ENCODE peak calls at places on chromosomes 3 and 15, in eight cellular contexts. One of them, this sample, is unnamed.

GRCh38 chr3:37992271-37993066 is 1.9 kb downstream of the VILL start:
- DNase-seq in endothelial cell: no peak
- DNase-seq in AG08395: no peak
- DNase-seq in ecto neural progenitor cell: peak
- DNase-seq in CD14-positive monocyte: peak
- DNase-seq in stimulated activated CD4-positive, alpha-beta T cell treated with anti-CD3 and anti-CD28 coated beads, TNF-alpha, amount 100 ng/mL, for 4 hours: no peak
- DNase-seq in HFF-Myc: no peak
- DNase-seq in effector CD4-positive, alpha-beta T cell: no peak
- DNase-seq in this sample: peak

GRCh38 chr15:90000175-90000923 is 775 bp upstream of the ZNF710 start:
- DNase-seq in endothelial cell: peak
- DNase-seq in AG08395: peak
- DNase-seq in ecto neural progenitor cell: peak
- DNase-seq in CD14-positive monocyte: no peak
- DNase-seq in stimulated activated CD4-positive, alpha-beta T cell treated with anti-CD3 and anti-CD28 coated beads, TNF-alpha, amount 100 ng/mL, for 4 hours: no peak
- DNase-seq in HFF-Myc: no peak
- DNase-seq in effector CD4-positive, alpha-beta T cell: no peak
- DNase-seq in this sample: peak

GRCh38 chr3:45976191-45977091 is 19.2 kb downstream of the FYCO1 start:
- DNase-seq in endothelial cell: no peak
- DNase-seq in AG08395: no peak
- DNase-seq in ecto neural progenitor cell: no peak
- DNase-seq in CD14-positive monocyte: no peak
- DNase-seq in stimulated activated CD4-positive, alpha-beta T cell treated with anti-CD3 and anti-CD28 coated beads, TNF-alpha, amount 100 ng/mL, for 4 hours: no peak
- DNase-seq in HFF-Myc: no peak
- DNase-seq in effector CD4-positive, alpha-beta T cell: peak
- DNase-seq in this sample: no peak

GRCh38 chr15:67943961-67944674 is 104.3 kb upstream of the RNU6-1 start:
- DNase-seq in endothelial cell: no peak
- DNase-seq in AG08395: no peak
- DNase-seq in ecto neural progenitor cell: no peak
- DNase-seq in CD14-positive monocyte: no peak
- DNase-seq in stimulated activated CD4-positive, alpha-beta T cell treated with anti-CD3 and anti-CD28 coated beads, TNF-alpha, amount 100 ng/mL, for 4 hours: no peak
- DNase-seq in HFF-Myc: no peak
- DNase-seq in effector CD4-positive, alpha-beta T cell: no peak
- DNase-seq in this sample: no peak

GRCh38 chr3:57556459-57557087 is 499 bp downstream of the PDE12 start:
- DNase-seq in endothelial cell: peak
- DNase-seq in AG08395: peak
- DNase-seq in ecto neural progenitor cell: no peak
- DNase-seq in CD14-positive monocyte: no peak
- DNase-seq in stimulated activated CD4-positive, alpha-beta T cell treated with anti-CD3 and anti-CD28 coated beads, TNF-alpha, amount 100 ng/mL, for 4 hours: no peak
- DNase-seq in HFF-Myc: no peak
- DNase-seq in effector CD4-positive, alpha-beta T cell: peak
- DNase-seq in this sample: no peak

GRCh38 chr3:46905661-46906451 is 28.3 kb downstream of the PTH1R start:
- DNase-seq in endothelial cell: no peak
- DNase-seq in AG08395: no peak
- DNase-seq in ecto neural progenitor cell: no peak
- DNase-seq in CD14-positive monocyte: peak
- DNase-seq in stimulated activated CD4-positive, alpha-beta T cell treated with anti-CD3 and anti-CD28 coated beads, TNF-alpha, amount 100 ng/mL, for 4 hours: no peak
- DNase-seq in HFF-Myc: no peak
- DNase-seq in effector CD4-positive, alpha-beta T cell: no peak
- DNase-seq in this sample: no peak

GRCh38 chr15:75738647-75739325 is 26.1 kb upstream of the CSPG4 start:
- DNase-seq in endothelial cell: peak
- DNase-seq in AG08395: peak
- DNase-seq in ecto neural progenitor cell: peak
- DNase-seq in CD14-positive monocyte: peak
- DNase-seq in stimulated activated CD4-positive, alpha-beta T cell treated with anti-CD3 and anti-CD28 coated beads, TNF-alpha, amount 100 ng/mL, for 4 hours: peak
- DNase-seq in HFF-Myc: peak
- DNase-seq in effector CD4-positive, alpha-beta T cell: peak
- DNase-seq in this sample: peak

GRCh38 chr15:90586948-90587347 is 57.2 kb downstream of the CRTC3 start:
- DNase-seq in endothelial cell: no peak
- DNase-seq in AG08395: no peak
- DNase-seq in ecto neural progenitor cell: no peak
- DNase-seq in CD14-positive monocyte: no peak
- DNase-seq in stimulated activated CD4-positive, alpha-beta T cell treated with anti-CD3 and anti-CD28 coated beads, TNF-alpha, amount 100 ng/mL, for 4 hours: no peak
- DNase-seq in HFF-Myc: no peak
- DNase-seq in effector CD4-positive, alpha-beta T cell: no peak
- DNase-seq in this sample: no peak

GRCh38 chr3:147773236-147773635 is 364.1 kb downstream of the ZIC1 start:
- DNase-seq in endothelial cell: no peak
- DNase-seq in AG08395: no peak
- DNase-seq in ecto neural progenitor cell: no peak
- DNase-seq in CD14-positive monocyte: no peak
- DNase-seq in stimulated activated CD4-positive, alpha-beta T cell treated with anti-CD3 and anti-CD28 coated beads, TNF-alpha, amount 100 ng/mL, for 4 hours: no peak
- DNase-seq in HFF-Myc: no peak
- DNase-seq in effector CD4-positive, alpha-beta T cell: no peak
- DNase-seq in this sample: no peak

GRCh38 chr3:171833006-171833405 is 10.1 kb upstream of the TMEM212 start:
- DNase-seq in endothelial cell: no peak
- DNase-seq in AG08395: no peak
- DNase-seq in ecto neural progenitor cell: no peak
- DNase-seq in CD14-positive monocyte: no peak
- DNase-seq in stimulated activated CD4-positive, alpha-beta T cell treated with anti-CD3 and anti-CD28 coated beads, TNF-alpha, amount 100 ng/mL, for 4 hours: no peak
- DNase-seq in HFF-Myc: no peak
- DNase-seq in effector CD4-positive, alpha-beta T cell: no peak
- DNase-seq in this sample: no peak

GRCh38 chr3:53944019-53944418 is 52.4 kb upstream of the SELENOK start:
- DNase-seq in endothelial cell: no peak
- DNase-seq in AG08395: no peak
- DNase-seq in ecto neural progenitor cell: no peak
- DNase-seq in CD14-positive monocyte: no peak
- DNase-seq in stimulated activated CD4-positive, alpha-beta T cell treated with anti-CD3 and anti-CD28 coated beads, TNF-alpha, amount 100 ng/mL, for 4 hours: no peak
- DNase-seq in HFF-Myc: no peak
- DNase-seq in effector CD4-positive, alpha-beta T cell: no peak
- DNase-seq in this sample: no peak

GRCh38 chr3:29452923-29453277 is 172.0 kb downstream of the RBMS3 start:
- DNase-seq in endothelial cell: no peak
- DNase-seq in AG08395: no peak
- DNase-seq in ecto neural progenitor cell: no peak
- DNase-seq in CD14-positive monocyte: no peak
- DNase-seq in stimulated activated CD4-positive, alpha-beta T cell treated with anti-CD3 and anti-CD28 coated beads, TNF-alpha, amount 100 ng/mL, for 4 hours: no peak
- DNase-seq in HFF-Myc: no peak
- DNase-seq in effector CD4-positive, alpha-beta T cell: no peak
- DNase-seq in this sample: no peak

GRCh38 chr15:36177590-36178281 is 401.7 kb upstream of the CDIN1 start:
- DNase-seq in endothelial cell: no peak
- DNase-seq in AG08395: peak
- DNase-seq in ecto neural progenitor cell: no peak
- DNase-seq in CD14-positive monocyte: no peak
- DNase-seq in stimulated activated CD4-positive, alpha-beta T cell treated with anti-CD3 and anti-CD28 coated beads, TNF-alpha, amount 100 ng/mL, for 4 hours: no peak
- DNase-seq in HFF-Myc: peak
- DNase-seq in effector CD4-positive, alpha-beta T cell: no peak
- DNase-seq in this sample: no peak

GRCh38 chr3:30311781-30312180 is 294.6 kb upstream of the TGFBR2 start:
- DNase-seq in endothelial cell: no peak
- DNase-seq in AG08395: no peak
- DNase-seq in ecto neural progenitor cell: no peak
- DNase-seq in CD14-positive monocyte: no peak
- DNase-seq in stimulated activated CD4-positive, alpha-beta T cell treated with anti-CD3 and anti-CD28 coated beads, TNF-alpha, amount 100 ng/mL, for 4 hours: no peak
- DNase-seq in HFF-Myc: no peak
- DNase-seq in effector CD4-positive, alpha-beta T cell: no peak
- DNase-seq in this sample: no peak

GRCh38 chr15:83200162-83200561 is 7.5 kb downstream of the HDGFL3 start:
- DNase-seq in endothelial cell: no peak
- DNase-seq in AG08395: no peak
- DNase-seq in ecto neural progenitor cell: no peak
- DNase-seq in CD14-positive monocyte: no peak
- DNase-seq in stimulated activated CD4-positive, alpha-beta T cell treated with anti-CD3 and anti-CD28 coated beads, TNF-alpha, amount 100 ng/mL, for 4 hours: no peak
- DNase-seq in HFF-Myc: no peak
- DNase-seq in effector CD4-positive, alpha-beta T cell: no peak
- DNase-seq in this sample: no peak

GRCh38 chr15:63322541-63322940 is 45.1 kb downstream of the APH1B start:
- DNase-seq in endothelial cell: peak
- DNase-seq in AG08395: peak
- DNase-seq in ecto neural progenitor cell: no peak
- DNase-seq in CD14-positive monocyte: no peak
- DNase-seq in stimulated activated CD4-positive, alpha-beta T cell treated with anti-CD3 and anti-CD28 coated beads, TNF-alpha, amount 100 ng/mL, for 4 hours: no peak
- DNase-seq in HFF-Myc: no peak
- DNase-seq in effector CD4-positive, alpha-beta T cell: no peak
- DNase-seq in this sample: peak

GRCh38 chr15:43509002-43509922 is 8.1 kb upstream of the MAP1A start:
- DNase-seq in endothelial cell: no peak
- DNase-seq in AG08395: no peak
- DNase-seq in ecto neural progenitor cell: no peak
- DNase-seq in CD14-positive monocyte: no peak
- DNase-seq in stimulated activated CD4-positive, alpha-beta T cell treated with anti-CD3 and anti-CD28 coated beads, TNF-alpha, amount 100 ng/mL, for 4 hours: no peak
- DNase-seq in HFF-Myc: no peak
- DNase-seq in effector CD4-positive, alpha-beta T cell: no peak
- DNase-seq in this sample: peak

GRCh38 chr3:45054196-45054857 is 28.2 kb downstream of the CLEC3B start:
- DNase-seq in endothelial cell: no peak
- DNase-seq in AG08395: peak
- DNase-seq in ecto neural progenitor cell: no peak
- DNase-seq in CD14-positive monocyte: no peak
- DNase-seq in stimulated activated CD4-positive, alpha-beta T cell treated with anti-CD3 and anti-CD28 coated beads, TNF-alpha, amount 100 ng/mL, for 4 hours: no peak
- DNase-seq in HFF-Myc: peak
- DNase-seq in effector CD4-positive, alpha-beta T cell: no peak
- DNase-seq in this sample: no peak

GRCh38 chr15:88299502-88299901 is 43.0 kb upstream of the NTRK3 start:
- DNase-seq in endothelial cell: no peak
- DNase-seq in AG08395: no peak
- DNase-seq in ecto neural progenitor cell: peak
- DNase-seq in CD14-positive monocyte: no peak
- DNase-seq in stimulated activated CD4-positive, alpha-beta T cell treated with anti-CD3 and anti-CD28 coated beads, TNF-alpha, amount 100 ng/mL, for 4 hours: no peak
- DNase-seq in HFF-Myc: no peak
- DNase-seq in effector CD4-positive, alpha-beta T cell: no peak
- DNase-seq in this sample: peak

GRCh38 chr3:178146406-178146831 is 389.8 kb upstream of the KCNMB2 start:
- DNase-seq in endothelial cell: no peak
- DNase-seq in AG08395: peak
- DNase-seq in ecto neural progenitor cell: no peak
- DNase-seq in CD14-positive monocyte: no peak
- DNase-seq in stimulated activated CD4-positive, alpha-beta T cell treated with anti-CD3 and anti-CD28 coated beads, TNF-alpha, amount 100 ng/mL, for 4 hours: no peak
- DNase-seq in HFF-Myc: no peak
- DNase-seq in effector CD4-positive, alpha-beta T cell: no peak
- DNase-seq in this sample: no peak

GRCh38 chr15:69568621-69569020 is 116.0 kb downstream of the RPLP1 start:
- DNase-seq in endothelial cell: no peak
- DNase-seq in AG08395: peak
- DNase-seq in ecto neural progenitor cell: no peak
- DNase-seq in CD14-positive monocyte: no peak
- DNase-seq in stimulated activated CD4-positive, alpha-beta T cell treated with anti-CD3 and anti-CD28 coated beads, TNF-alpha, amount 100 ng/mL, for 4 hours: no peak
- DNase-seq in HFF-Myc: no peak
- DNase-seq in effector CD4-positive, alpha-beta T cell: no peak
- DNase-seq in this sample: no peak

GRCh38 chr15:39157902-39158301 is 423.0 kb upstream of the THBS1 start:
- DNase-seq in endothelial cell: no peak
- DNase-seq in AG08395: no peak
- DNase-seq in ecto neural progenitor cell: no peak
- DNase-seq in CD14-positive monocyte: no peak
- DNase-seq in stimulated activated CD4-positive, alpha-beta T cell treated with anti-CD3 and anti-CD28 coated beads, TNF-alpha, amount 100 ng/mL, for 4 hours: no peak
- DNase-seq in HFF-Myc: no peak
- DNase-seq in effector CD4-positive, alpha-beta T cell: no peak
- DNase-seq in this sample: no peak

GRCh38 chr15:92521624-92522008 is 127.9 kb downstream of the ST8SIA2 start:
- DNase-seq in endothelial cell: peak
- DNase-seq in AG08395: peak
- DNase-seq in ecto neural progenitor cell: peak
- DNase-seq in CD14-positive monocyte: no peak
- DNase-seq in stimulated activated CD4-positive, alpha-beta T cell treated with anti-CD3 and anti-CD28 coated beads, TNF-alpha, amount 100 ng/mL, for 4 hours: peak
- DNase-seq in HFF-Myc: peak
- DNase-seq in effector CD4-positive, alpha-beta T cell: peak
- DNase-seq in this sample: peak

GRCh38 chr3:21936207-21936606 is 185.2 kb upstream of the ZNF385D start:
- DNase-seq in endothelial cell: no peak
- DNase-seq in AG08395: no peak
- DNase-seq in ecto neural progenitor cell: no peak
- DNase-seq in CD14-positive monocyte: no peak
- DNase-seq in stimulated activated CD4-positive, alpha-beta T cell treated with anti-CD3 and anti-CD28 coated beads, TNF-alpha, amount 100 ng/mL, for 4 hours: no peak
- DNase-seq in HFF-Myc: no peak
- DNase-seq in effector CD4-positive, alpha-beta T cell: no peak
- DNase-seq in this sample: no peak

GRCh38 chr15:42368096-42368495 is 8.8 kb downstream of the CAPN3 start:
- DNase-seq in endothelial cell: no peak
- DNase-seq in AG08395: no peak
- DNase-seq in ecto neural progenitor cell: no peak
- DNase-seq in CD14-positive monocyte: no peak
- DNase-seq in stimulated activated CD4-positive, alpha-beta T cell treated with anti-CD3 and anti-CD28 coated beads, TNF-alpha, amount 100 ng/mL, for 4 hours: no peak
- DNase-seq in HFF-Myc: no peak
- DNase-seq in effector CD4-positive, alpha-beta T cell: no peak
- DNase-seq in this sample: no peak

GRCh38 chr3:127729556-127730056 is 56.9 kb downstream of the ABTB1 start:
- DNase-seq in endothelial cell: no peak
- DNase-seq in AG08395: no peak
- DNase-seq in ecto neural progenitor cell: no peak
- DNase-seq in CD14-positive monocyte: peak
- DNase-seq in stimulated activated CD4-positive, alpha-beta T cell treated with anti-CD3 and anti-CD28 coated beads, TNF-alpha, amount 100 ng/mL, for 4 hours: no peak
- DNase-seq in HFF-Myc: no peak
- DNase-seq in effector CD4-positive, alpha-beta T cell: no peak
- DNase-seq in this sample: no peak

GRCh38 chr3:50321146-50321843 is 1.2 kb downstream of the HYAL2 start:
- DNase-seq in endothelial cell: peak
- DNase-seq in AG08395: peak
- DNase-seq in ecto neural progenitor cell: peak
- DNase-seq in CD14-positive monocyte: peak
- DNase-seq in stimulated activated CD4-positive, alpha-beta T cell treated with anti-CD3 and anti-CD28 coated beads, TNF-alpha, amount 100 ng/mL, for 4 hours: peak
- DNase-seq in HFF-Myc: no peak
- DNase-seq in effector CD4-positive, alpha-beta T cell: peak
- DNase-seq in this sample: peak

GRCh38 chr3:190728574-190729246 is 133.8 kb downstream of the GMNC start:
- DNase-seq in endothelial cell: no peak
- DNase-seq in AG08395: no peak
- DNase-seq in ecto neural progenitor cell: no peak
- DNase-seq in CD14-positive monocyte: no peak
- DNase-seq in stimulated activated CD4-positive, alpha-beta T cell treated with anti-CD3 and anti-CD28 coated beads, TNF-alpha, amount 100 ng/mL, for 4 hours: no peak
- DNase-seq in HFF-Myc: no peak
- DNase-seq in effector CD4-positive, alpha-beta T cell: no peak
- DNase-seq in this sample: no peak

This sample was measured in endodermal cell.